ENCODE peak calls at places on chromosomes 16 and 17, in seven cellular contexts. R is brain microvascular endothelial cell; L is tibial nerve; E is AG04450; O is stomach; B is substantia nigra; C is stimulated activated CD4-positive, alpha-beta T cell treated with anti-CD3 and anti-CD28 coated beads, TNF-alpha, amount 100 ng/mL, for 24 hours. T is an unnamed sample.

GRCh38 chr16:12629271-12629670 is 174.4 kb downstream of the CPPED1 start:
- DNase-seq in R (no peak), L (no peak), E (no peak), O (no peak), B (no peak), C (no peak), T (no peak)

GRCh38 chr16:3999890-4000325 is 116.3 kb downstream of the ADCY9 start:
- DNase-seq in R (no peak), L (no peak), E (no peak), O (no peak), B (no peak), C (no peak), T (no peak)

GRCh38 chr17:82333279-82334171 is at the start of gene SECTM1:
- DNase-seq in R (no peak), L (peak; percentile 69), E (no peak), O (peak; percentile 60), B (no peak), C (no peak), T (no peak)

GRCh38 chr16:6279261-6279660 is 1053.4 kb upstream of the RBFOX1 start:
- DNase-seq in R (peak; percentile 56), L (no peak), E (no peak), O (no peak), B (no peak), C (no peak), T (no peak)

GRCh38 chr16:12262454-12263180 is 286.1 kb downstream of the SNX29 start:
- DNase-seq in R (no peak), L (no peak), E (no peak), O (peak; percentile 44), B (no peak), C (no peak), T (no peak)

GRCh38 chr16:57689772-57690558 is 4.6 kb upstream of the DRC7 start:
- DNase-seq in R (no peak), L (no peak), E (no peak), O (no peak), B (no peak), C (no peak), T (no peak)

GRCh38 chr17:78226752-78227454 is 4.5 kb upstream of the TMEM235 start:
- DNase-seq in R (no peak), L (no peak), E (no peak), O (no peak), B (no peak), C (no peak), T (no peak)

GRCh38 chr17:57747221-57748017 is 2.3 kb upstream of the CCDC182 start:
- DNase-seq in R (peak; percentile 29), L (peak; percentile 17), E (peak; percentile 33), O (peak; percentile 38), B (no peak), C (peak; percentile 5), T (peak; percentile 59)

GRCh38 chr17:40484973-40485530 is 16.4 kb downstream of the TNS4 start:
- DNase-seq in R (no peak), L (no peak), E (no peak), O (no peak), B (no peak), C (no peak), T (no peak)

GRCh38 chr17:78852709-78853111 is 12.1 kb upstream of the USP36 start:
- DNase-seq in R (no peak), L (no peak), E (no peak), O (peak; percentile 35), B (no peak), C (no peak), T (no peak)

GRCh38 chr17:63516910-63517824 is 6.0 kb upstream of the KCNH6 start:
- DNase-seq in R (peak; percentile 43), L (no peak), E (peak; percentile 21), O (no peak), B (no peak), C (no peak), T (no peak)

GRCh38 chr17:74850914-74851313 is 8.8 kb downstream of the GRIN2C start:
- DNase-seq in R (no peak), L (no peak), E (no peak), O (no peak), B (no peak), C (no peak), T (no peak)

GRCh38 chr17:41773190-41773588 is 13.3 kb downstream of the JUP start:
- DNase-seq in R (peak; percentile 91), L (no peak), E (peak; percentile 74), O (peak; percentile 87), B (no peak), C (no peak), T (peak; percentile 71)

GRCh38 chr17:78653382-78653781 is 76.2 kb upstream of the DNAH17 start:
- DNase-seq in R (peak; percentile 53), L (no peak), E (no peak), O (no peak), B (no peak), C (no peak), T (no peak)

GRCh38 chr17:40497704-40498103 is 3.7 kb downstream of the TNS4 start:
- DNase-seq in R (no peak), L (no peak), E (no peak), O (no peak), B (no peak), C (no peak), T (no peak)

GRCh38 chr17:17703608-17703919 is 22.3 kb downstream of the RAI1 start:
- DNase-seq in R (no peak), L (no peak), E (no peak), O (no peak), B (no peak), C (no peak), T (no peak)

GRCh38 chr17:17435323-17435722 is 41.5 kb upstream of the MED9 start:
- DNase-seq in R (peak; percentile 67), L (no peak), E (peak; percentile 92), O (no peak), B (no peak), C (no peak), T (no peak)

GRCh38 chr17:48262982-48263586 is 155.5 kb downstream of the SNX11 start:
- DNase-seq in R (no peak), L (no peak), E (no peak), O (no peak), B (no peak), C (no peak), T (no peak)

GRCh38 chr17:44922746-44923470 is 7.6 kb upstream of the GFAP start:
- DNase-seq in R (no peak), L (no peak), E (no peak), O (no peak), B (no peak), C (no peak), T (no peak)

GRCh38 chr17:12422632-12423031 is 243.1 kb upstream of the MYOCD start:
- DNase-seq in R (no peak), L (no peak), E (no peak), O (peak; percentile 73), B (no peak), C (no peak), T (no peak)